ENCODE peak calls at places on chromosomes 7 and 10, in nine cellular contexts. B is RWPE2, Q is ovary, I is epithelial cell of esophagus, Y is tibial nerve, U is HCT116, S is foreskin fibroblast, E is fibroblast of pulmonary artery, Z is GM20000. F is an unnamed sample.

GRCh38 chr10:92742331-92743228 is 52.8 kb downstream of the HHEX start:
- DNase-seq in S (no peak), Q (no peak), I (no peak), E (no peak), U (no peak), B (no peak), Y (no peak), Z (peak), F (no peak)

GRCh38 chr10:88254091-88254490 is 329.0 kb downstream of the RNLS start:
- DNase-seq in B (peak), I (peak), Y (no peak), E (peak), S (peak), Z (no peak), Q (no peak), U (peak), F (no peak)

GRCh38 chr10:11678074-11678793 is 63.9 kb upstream of the ECHDC3 start:
- DNase-seq in Q (no peak), I (peak), Z (peak), S (peak), U (no peak), E (peak), Y (no peak), B (no peak), F (no peak)

GRCh38 chr7:15682751-15683150 is 3.7 kb downstream of the MEOX2 start:
- DNase-seq in Q (no peak), B (no peak), I (no peak), Y (no peak), U (no peak), Z (no peak), S (no peak), E (no peak), F (no peak)

GRCh38 chr10:104321716-104322415 is 16.4 kb downstream of the ITPRIP start:
- DNase-seq in E (no peak), Y (peak), I (peak), Z (no peak), B (no peak), U (no peak), Q (no peak), S (no peak), F (no peak)

GRCh38 chr7:110432061-110432553 is 658.8 kb upstream of the LRRN3 start:
- DNase-seq in S (no peak), B (no peak), U (no peak), Y (no peak), Z (no peak), I (no peak), E (no peak), Q (no peak), F (no peak)

GRCh38 chr7:141737118-141737835 is 881 bp upstream of the SSBP1 start:
- DNase-seq in Y (no peak), U (no peak), S (peak), Q (peak), I (peak), E (peak), Z (no peak), B (no peak), F (no peak)

GRCh38 chr7:28176174-28176573 is 4.4 kb downstream of the JAZF1 start:
- DNase-seq in S (peak), I (no peak), Z (no peak), U (no peak), Q (no peak), B (no peak), Y (no peak), E (no peak), F (no peak)

GRCh38 chr7:517848-518629 is 1.6 kb downstream of the PDGFA start:
- DNase-seq in Q (peak), U (no peak), B (no peak), Z (no peak), Y (peak), I (peak), S (peak), E (peak), F (peak)

GRCh38 chr10:104824378-104825006 is 183.4 kb downstream of the SORCS3 start:
- DNase-seq in B (no peak), U (peak), Y (no peak), Q (peak), I (peak), S (peak), E (peak), Z (peak), F (peak)

GRCh38 chr7:194257-194995 is 2.1 kb downstream of the FAM20C start:
- DNase-seq in Y (no peak), I (peak), U (no peak), B (no peak), S (peak), E (peak), Q (no peak), Z (no peak), F (peak)

GRCh38 chr10:90857635-90858488 is at the start of gene HTR7:
- DNase-seq in I (peak), Q (peak), S (peak), Y (peak), U (no peak), E (peak), Z (peak), B (peak), F (peak)

GRCh38 chr7:123747620-123748141 is 1.1 kb downstream of the WASL start:
- DNase-seq in Q (peak), B (peak), S (peak), Z (peak), E (peak), I (peak), Y (peak), U (peak), F (peak)

GRCh38 chr7:50335795-50336754 is 31.6 kb downstream of the IKZF1 start:
- DNase-seq in Z (no peak), Q (no peak), B (no peak), E (no peak), S (no peak), U (no peak), I (no peak), Y (no peak), F (no peak)

GRCh38 chr7:149783386-149784250 is 10.2 kb upstream of the ZNF467 start:
- DNase-seq in Q (no peak), U (no peak), S (no peak), I (no peak), Y (no peak), B (no peak), Z (no peak), E (no peak), F (no peak)

DNA sequence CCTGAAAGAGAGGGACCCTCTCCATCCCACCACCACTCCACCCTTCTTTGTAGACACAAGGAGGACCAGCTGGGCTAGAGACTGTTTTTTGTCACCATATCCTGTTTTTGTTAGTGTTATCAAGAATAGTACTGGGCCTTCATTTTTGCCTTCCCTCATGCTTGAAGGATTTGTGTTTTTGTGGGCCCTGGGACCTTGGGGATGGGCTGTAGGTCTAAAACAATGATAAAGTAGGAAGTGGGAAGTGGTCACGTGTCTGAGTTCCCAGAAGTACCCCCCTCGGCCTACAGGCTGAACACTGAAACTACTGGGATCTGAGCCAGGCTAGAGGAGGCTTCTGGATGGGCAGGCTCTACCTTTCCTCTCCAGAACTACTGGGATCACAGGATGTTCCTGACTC is 8.9 kb downstream of the AGFG2 start:
- DNase-seq in I (no peak), U (no peak), Z (no peak), E (peak), B (no peak), Y (no peak), S (no peak), Q (peak), F (no peak)
- TF ChIP-seq CTCF in I (no peak), U (no peak), Z (no peak), E (peak), B (no peak), Y (peak), S (no peak), Q (no peak), F (no peak)

DNA sequence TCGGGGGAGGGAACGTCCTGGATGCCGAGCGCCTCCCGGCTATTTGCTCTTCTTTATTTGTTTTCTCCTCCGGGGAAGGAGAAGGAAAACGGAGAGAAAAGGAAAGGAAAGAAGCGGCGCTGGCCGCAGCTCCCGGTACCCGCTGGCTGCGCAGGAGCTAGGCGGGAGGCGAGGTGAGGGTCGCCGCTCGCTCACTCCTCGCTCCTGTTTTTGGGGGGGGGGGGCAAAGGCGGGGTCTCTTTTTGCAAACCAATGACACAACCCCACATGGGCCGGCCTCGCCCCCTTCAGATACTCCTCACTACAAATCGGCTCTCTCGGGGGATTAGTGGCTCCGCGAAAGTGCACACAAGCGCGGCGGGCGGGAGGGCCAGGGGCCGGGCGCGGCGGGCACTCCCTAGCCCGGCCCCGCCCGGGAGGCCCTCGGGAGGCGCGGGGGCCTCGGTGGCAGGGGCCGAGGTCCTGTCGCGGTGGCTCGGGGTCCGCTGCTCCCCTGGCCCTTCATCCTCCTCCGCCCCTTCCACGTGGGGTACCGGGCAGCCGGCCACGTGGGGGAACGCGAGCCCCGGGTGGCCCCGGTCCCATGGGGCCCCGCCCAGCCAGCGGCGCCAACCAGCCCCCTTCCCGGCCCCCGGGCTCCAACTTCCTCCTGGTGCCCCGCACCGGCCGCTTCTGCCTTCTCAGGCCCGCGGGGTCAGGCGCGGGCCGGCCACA is 650 bp upstream of the CTBP2 start:
- DNase-seq in S (peak), Z (peak), Y (no peak), B (peak), Q (peak), U (peak), I (peak), E (peak), F (peak)
- TF ChIP-seq CTCF in S (no peak), Z (no peak), Y (peak), B (no peak), Q (no peak), U (peak), I (no peak), E (no peak), F (no peak)

GRCh38 chr7:5093948-5094347 is 48.3 kb downstream of the RBAK start:
- DNase-seq in E (no peak), B (no peak), Y (no peak), S (no peak), U (no peak), Q (no peak), Z (no peak), I (no peak), F (no peak)
- TF ChIP-seq CTCF in E (no peak), B (no peak), Y (no peak), S (no peak), U (no peak), Q (no peak), Z (no peak), I (no peak), F (no peak)

DNA sequence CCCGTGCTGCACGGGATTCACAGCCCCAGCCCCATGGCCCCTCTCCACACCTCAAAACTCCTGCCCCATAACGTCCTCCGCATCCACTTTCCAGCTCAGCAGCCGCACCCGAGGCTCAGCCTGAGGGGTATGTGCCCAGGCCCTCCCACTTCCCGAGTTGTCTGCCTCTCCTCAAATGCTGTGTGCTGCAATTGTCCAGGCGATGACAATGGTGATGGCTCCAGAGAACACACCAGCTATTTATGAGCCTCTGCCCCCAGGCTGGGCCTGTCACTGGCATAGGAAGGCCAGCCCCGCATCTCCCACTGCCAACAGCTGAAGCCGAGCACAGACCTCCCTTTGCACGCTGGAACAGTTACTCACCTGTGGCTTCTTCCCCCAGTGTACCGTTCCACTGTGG is 2.4 kb upstream of the LDB3 start:
- DNase-seq in Z (no peak), E (no peak), Q (no peak), U (no peak), B (no peak), S (no peak), Y (no peak), I (no peak), F (no peak)
- TF ChIP-seq CTCF in Z (no peak), E (no peak), Q (no peak), U (no peak), B (no peak), S (no peak), Y (no peak), I (no peak), F (no peak)

DNA sequence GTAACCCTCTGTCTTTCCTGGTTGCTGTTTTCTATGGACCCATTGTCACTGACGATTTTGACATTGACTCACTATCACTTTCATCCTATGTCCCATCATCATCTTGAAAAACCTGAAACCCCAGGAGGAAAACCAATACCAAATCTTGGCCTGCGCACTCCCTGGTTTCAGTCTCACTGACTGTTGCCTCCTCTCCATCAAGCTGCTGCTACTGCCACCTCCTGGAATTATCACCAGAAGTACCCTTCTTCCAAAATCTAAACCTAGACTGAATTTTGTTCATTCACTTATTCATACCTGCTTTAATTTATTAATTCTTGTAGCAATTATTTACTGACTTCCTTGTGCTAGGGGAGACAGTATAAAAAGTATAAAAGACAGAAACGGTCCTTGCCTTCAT is 44.5 kb upstream of the ACBD5 start:
- DNase-seq in Q (no peak), U (peak), B (no peak), Z (no peak), E (peak), S (peak), Y (no peak), I (peak), F (no peak)
- TF ChIP-seq CTCF in Q (no peak), U (peak), B (no peak), Z (no peak), E (peak), S (peak), Y (no peak), I (peak), F (peak)

GRCh38 chr10:127720142-127720541 is 16.8 kb upstream of the FOXI2 start:
- DNase-seq in E (no peak), B (no peak), Y (no peak), U (no peak), S (no peak), Q (no peak), I (no peak), Z (no peak), F (no peak)

GRCh38 chr10:127715782-127716378 is 21.1 kb upstream of the FOXI2 start:
- DNase-seq in U (peak), B (no peak), S (no peak), Q (no peak), I (peak), E (peak), Y (no peak), Z (peak), F (no peak)

GRCh38 chr10:127715249-127715648 is 21.7 kb upstream of the FOXI2 start:
- DNase-seq in Q (no peak), Y (no peak), E (no peak), Z (no peak), S (no peak), U (no peak), I (no peak), B (no peak), F (no peak)

GRCh38 chr10:127720903-127721302 is 16.1 kb upstream of the FOXI2 start:
- DNase-seq in Q (no peak), S (no peak), U (no peak), E (no peak), Z (no peak), Y (no peak), B (no peak), I (no peak), F (no peak)
- TF ChIP-seq CTCF in Q (no peak), S (no peak), U (no peak), E (no peak), Z (no peak), Y (no peak), B (no peak), I (no peak), F (no peak)

F was measured in nephron progenitor cell.